ENCODE peak calls at places on chromosomes 11 and 22, in nine cellular contexts. V, C, I, Q, R, B, X, K and Z are unnamed samples.
A peak's percentile ranks its signal among the peaks of the same experiment; 100 is the strongest.

GRCh38 chr11:115645631-115646271 is 141.5 kb upstream of the CADM1 start:
- DNase-seq in V (peak; percentile 60), C (no peak), I (peak; percentile 46), Q (no peak), R (no peak), B (no peak), X (no peak), K (no peak), Z (peak; percentile 33)

GRCh38 chr22:30420401-30421178 is 5.0 kb upstream of the MTFP1 start:
- DNase-seq in V (peak; percentile 95), C (no peak), I (no peak), Q (no peak), R (peak; percentile 90), B (no peak), X (no peak), K (no peak), Z (peak; percentile 56)

GRCh38 chr11:45856044-45856468 is 8.8 kb downstream of the CRY2 start:
- DNase-seq in V (no peak), C (no peak), I (no peak), Q (no peak), R (no peak), B (peak; percentile 54), X (no peak), K (no peak), Z (no peak)

GRCh38 chr11:36412781-36413383 is 97.2 kb downstream of the TRAF6 start:
- DNase-seq in V (no peak), C (no peak), I (no peak), Q (no peak), R (peak; percentile 58), B (no peak), X (no peak), K (no peak), Z (no peak)

GRCh38 chr11:3090096-3090901 is 33.1 kb upstream of the CARS1 start:
- DNase-seq in V (peak; percentile 35), C (no peak), I (peak; percentile 20), Q (peak; percentile 37), R (no peak), B (no peak), X (no peak), K (no peak), Z (no peak)

GRCh38 chr11:69821511-69822040 is 2.4 kb upstream of the FGF3 start:
- DNase-seq in V (peak; percentile 57), C (no peak), I (no peak), Q (no peak), R (no peak), B (no peak), X (no peak), K (no peak), Z (no peak)

GRCh38 chr22:40000171-40000570 is 5.4 kb downstream of the FAM83F start:
- DNase-seq in V (no peak), C (no peak), I (no peak), Q (no peak), R (no peak), B (no peak), X (no peak), K (no peak), Z (no peak)

GRCh38 chr11:10305964-10306918 is 1.4 kb downstream of the ADM start:
- DNase-seq in V (no peak), C (peak; percentile 23), I (no peak), Q (no peak), R (no peak), B (no peak), X (peak; percentile 34), K (no peak), Z (no peak)

GRCh38 chr11:123576501-123576900 is 77.9 kb downstream of the SCN3B start:
- DNase-seq in V (peak; percentile 78), C (no peak), I (no peak), Q (no peak), R (no peak), B (no peak), X (no peak), K (no peak), Z (no peak)

GRCh38 chr22:39967103-39967829 is 7.1 kb downstream of the TMA7B start:
- DNase-seq in V (peak; percentile 93), C (no peak), I (no peak), Q (no peak), R (peak; percentile 40), B (no peak), X (no peak), K (no peak), Z (no peak)

GRCh38 chr11:77110836-77111235 is 8.2 kb downstream of the OMP start:
- DNase-seq in V (peak; percentile 80), C (no peak), I (no peak), Q (no peak), R (no peak), B (no peak), X (no peak), K (no peak), Z (no peak)

DNA sequence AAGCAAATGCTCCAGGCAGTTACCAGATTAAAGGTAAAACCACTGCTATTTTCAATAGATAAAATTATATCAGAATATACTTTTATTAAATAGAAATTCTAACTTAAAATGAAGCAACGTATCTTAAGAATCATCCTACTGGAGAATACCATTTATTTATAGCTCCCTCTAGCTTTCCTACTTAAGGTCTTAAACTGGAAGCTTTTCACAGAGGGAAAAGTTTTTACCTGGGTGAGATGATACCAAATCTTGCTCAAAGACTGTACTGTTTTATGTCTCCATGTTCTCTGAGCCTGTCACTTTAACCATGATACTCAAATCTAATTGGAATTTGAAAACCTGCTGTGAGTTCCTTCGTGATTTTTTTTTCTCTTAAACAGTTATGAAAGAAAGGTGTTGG is 291.8 kb downstream of the AASDHPPT start:
- DNase-seq in V (no peak), C (no peak), I (no peak), Q (no peak), R (no peak), B (no peak), X (no peak), K (no peak), Z (no peak)
- TF ChIP-seq CTCF in V (no peak), C (no peak), I (no peak), Q (no peak), R (no peak), B (no peak), X (no peak), K (no peak), Z (no peak)

GRCh38 chr11:15888596-15889345 is 467.6 kb downstream of the SOX6 start:
- DNase-seq in V (no peak), C (no peak), I (no peak), Q (no peak), R (no peak), B (no peak), X (no peak), K (no peak), Z (no peak)
- H3K27ac ChIP-seq in V (no peak overlapping the region), C (no peak overlapping the region), I (no peak overlapping the region), Q (no peak overlapping the region), R (no peak overlapping the region), B (no peak overlapping the region), X (no peak overlapping the region), K (no peak overlapping the region), Z (no peak overlapping the region)

GRCh38 chr11:131042041-131042390 is 125.7 kb upstream of the SNX19 start:
- DNase-seq in V (no peak), C (no peak), I (no peak), Q (no peak), R (no peak), B (no peak), X (no peak), K (no peak), Z (no peak)
- H3K4me3 ChIP-seq in V (no peak overlapping the region), C (no peak overlapping the region), I (no peak overlapping the region), Q (no peak overlapping the region), R (no peak overlapping the region), B (no peak overlapping the region), X (no peak overlapping the region), K (no peak overlapping the region), Z (no peak overlapping the region)

DNA sequence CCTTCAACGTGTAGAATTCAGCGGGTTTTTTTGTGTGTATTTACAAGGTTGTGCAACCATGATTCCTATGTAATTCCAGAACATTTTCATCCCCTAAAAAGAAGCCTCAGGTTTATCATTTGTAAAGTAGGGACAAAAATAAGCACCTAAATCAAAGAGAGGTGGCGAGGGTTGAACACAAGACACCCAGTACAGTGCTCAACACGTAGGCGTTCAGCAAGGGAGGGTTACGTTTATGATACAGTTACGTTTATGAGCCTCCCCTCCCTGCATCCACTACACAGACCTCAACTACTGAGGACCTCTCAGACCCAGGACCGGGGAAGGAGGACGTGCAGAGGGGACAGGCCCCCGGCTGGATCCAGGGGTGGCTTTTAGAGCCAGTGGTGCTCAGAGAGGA is 44.7 kb downstream of the FLRT1 start:
- DNase-seq in V (no peak), C (no peak), I (no peak), Q (no peak), R (no peak), B (no peak), X (no peak), K (no peak), Z (no peak)
- TF ChIP-seq CTCF in V (no peak), C (no peak), I (no peak), Q (no peak), R (no peak), B (no peak), X (no peak), K (no peak), Z (no peak)

DNA sequence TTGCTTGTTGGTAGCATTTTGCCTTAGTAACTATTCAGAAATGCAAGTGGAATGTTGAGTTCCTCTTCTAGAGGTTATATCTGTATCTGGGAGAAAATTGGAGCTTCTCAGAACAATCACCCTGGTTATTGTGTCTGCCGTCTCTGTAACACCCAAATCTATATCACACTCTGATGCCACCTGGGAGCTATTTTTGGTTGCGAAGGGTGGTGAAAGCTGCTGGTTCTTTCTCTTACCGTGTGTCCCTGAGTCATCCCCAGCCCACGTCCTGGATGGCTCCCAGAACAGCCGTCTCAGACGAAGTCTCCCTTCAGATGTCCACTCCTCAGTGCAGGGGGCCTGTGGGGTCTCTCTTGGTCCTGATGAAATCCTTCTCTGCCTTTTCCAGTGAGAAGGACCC is 83.5 kb downstream of the C22orf31 start:
- DNase-seq in V (no peak), C (no peak), I (peak; percentile 37), Q (no peak), R (peak; percentile 49), B (no peak), X (no peak), K (no peak), Z (no peak)
- H3K27ac ChIP-seq in V (no peak overlapping the region), C (no peak overlapping the region), I (peak overlapping the region; percentile 45), Q (no peak overlapping the region), R (peak overlapping the region; percentile 18), B (peak overlapping the region; percentile 24), X (peak overlapping the region; percentile 57), K (peak overlapping the region; percentile 87), Z (no peak overlapping the region)

DNA sequence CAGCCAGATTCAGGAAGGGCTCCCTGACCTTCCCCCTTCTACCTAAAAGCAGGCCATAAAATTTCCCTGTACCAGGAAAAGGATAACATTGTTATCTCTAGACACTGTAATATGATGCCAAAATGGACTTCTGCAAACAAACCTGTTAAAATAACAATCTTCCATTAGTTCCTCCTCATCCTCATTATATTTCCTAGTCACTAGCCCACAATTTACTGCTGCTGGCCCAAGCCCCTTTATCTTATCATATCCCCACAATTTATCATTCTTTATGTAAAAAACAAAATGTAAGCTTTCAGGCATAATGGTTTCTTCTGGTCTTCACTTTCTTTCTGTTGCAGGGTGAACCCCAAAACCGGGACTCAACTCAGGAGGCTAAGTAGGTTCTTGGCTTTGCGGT is 1132.1 kb upstream of the CNTN5 start:
- DNase-seq in V (no peak), C (no peak), I (no peak), Q (no peak), R (no peak), B (no peak), X (no peak), K (no peak), Z (no peak)
- H3K4me3 ChIP-seq in V (no peak overlapping the region), C (no peak overlapping the region), I (no peak overlapping the region), Q (no peak overlapping the region), R (no peak overlapping the region), B (no peak overlapping the region), X (no peak overlapping the region), K (no peak overlapping the region), Z (no peak overlapping the region)

GRCh38 chr22:50252081-50253045 is 1.3 kb upstream of the HDAC10 start:
- DNase-seq in V (peak; percentile 98), C (peak; percentile 79), I (no peak), Q (peak; percentile 81), R (peak; percentile 55), B (peak; percentile 79), X (peak; percentile 84), K (peak; percentile 39), Z (peak; percentile 74)
- TF ChIP-seq CTCF in V (peak; percentile 73), C (peak; percentile 52), I (peak; percentile 75), Q (peak; percentile 10), R (peak; percentile 86), B (peak; percentile 72), X (peak; percentile 74), K (peak; percentile 90), Z (peak; percentile 91)